ENCODE peak calls at places on chromosome 6, in six cellular contexts. A, G, B, M, D and S are unnamed samples.

GRCh38 chr6:106546322-106547052 is 82.8 kb downstream of the RTN4IP1 start:
- DNase-seq in M (no peak), D (no peak), G (no peak), A (no peak), B (no peak), S (no peak)

GRCh38 chr6:165963750-165964149 is 203.9 kb downstream of the TBXT start:
- DNase-seq in A (no peak), D (no peak), B (no peak), M (no peak), G (no peak), S (no peak)

GRCh38 chr6:134358320-134358719 is 40.4 kb upstream of the SGK1 start:
- DNase-seq in G (no peak), M (no peak), A (no peak), B (peak), D (no peak), S (no peak)

GRCh38 chr6:125564941-125565340 is 184.5 kb upstream of the HEY2 start:
- DNase-seq in G (no peak), M (no peak), B (no peak), A (no peak), D (no peak), S (no peak)

GRCh38 chr6:159908535-159908934 is 17.7 kb downstream of the MAS1 start:
- DNase-seq in B (no peak), M (no peak), A (no peak), D (no peak), G (no peak), S (no peak)

GRCh38 chr6:163226836-163227485 is 187.6 kb upstream of the QKI start:
- DNase-seq in G (no peak), M (no peak), B (no peak), A (no peak), D (no peak), S (no peak)

GRCh38 chr6:68635706-68636513 is 828 bp downstream of the ADGRB3 start:
- DNase-seq in A (peak), D (peak), B (no peak), G (no peak), M (peak), S (peak)

GRCh38 chr6:143090314-143091044 is 29.8 kb downstream of the AIG1 start:
- DNase-seq in B (no peak), G (no peak), M (no peak), A (no peak), D (no peak), S (no peak)

GRCh38 chr6:132530293-132530974 is 7.6 kb upstream of the TAAR9 start:
- DNase-seq in A (peak), B (peak), D (no peak), M (peak), G (no peak), S (peak)

GRCh38 chr6:13175759-13176158 is 152.6 kb downstream of the TBC1D7 start:
- DNase-seq in M (no peak), B (no peak), G (no peak), A (no peak), D (no peak), S (no peak)

DNA sequence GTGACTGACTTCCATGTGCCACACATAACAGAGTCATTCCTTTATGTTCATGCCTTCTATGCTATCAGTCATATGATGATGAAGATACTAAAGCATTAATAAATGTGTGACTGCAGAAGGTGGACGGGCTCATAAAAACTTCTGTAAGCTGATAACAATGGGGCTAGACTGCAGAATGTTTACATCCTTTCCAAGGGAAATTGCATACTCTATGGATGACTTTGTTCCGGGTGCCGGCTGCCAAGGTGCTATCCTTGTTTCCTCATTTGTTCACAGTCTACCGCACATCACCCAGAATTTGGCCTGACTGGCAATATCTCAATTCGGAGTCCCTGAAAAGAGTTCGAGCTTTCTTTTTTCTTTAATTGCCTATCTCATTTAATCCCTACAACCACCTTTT is 85.0 kb downstream of the HUS1B start:
- DNase-seq in A (no peak), G (no peak), D (no peak), M (no peak), B (no peak), S (no peak)
- H3K27ac ChIP-seq in A (no peak), G (no peak), D (no peak), M (no peak), B (no peak), S (no peak)

GRCh38 chr6:6798430-6798829 is 209.9 kb downstream of the LY86 start:
- DNase-seq in A (no peak), D (no peak), B (no peak), M (no peak), G (no peak), S (peak)
- H3K27ac ChIP-seq in A (no peak), D (no peak), B (no peak), M (no peak), G (no peak), S (no peak)

GRCh38 chr6:28161410-28162079 is 19.9 kb downstream of the ZKSCAN8 start:
- DNase-seq in G (peak), A (peak), B (peak), M (peak), D (peak), S (peak)
- H3K27ac ChIP-seq in G (no peak), A (no peak), B (no peak), M (no peak), D (no peak), S (no peak)

GRCh38 chr6:16402501-16402900 is 164.1 kb downstream of the GMPR start:
- DNase-seq in A (no peak), G (no peak), M (peak), B (no peak), D (no peak), S (no peak)
- H3K27ac ChIP-seq in A (no peak), G (no peak), M (no peak), B (no peak), D (no peak), S (no peak)

DNA sequence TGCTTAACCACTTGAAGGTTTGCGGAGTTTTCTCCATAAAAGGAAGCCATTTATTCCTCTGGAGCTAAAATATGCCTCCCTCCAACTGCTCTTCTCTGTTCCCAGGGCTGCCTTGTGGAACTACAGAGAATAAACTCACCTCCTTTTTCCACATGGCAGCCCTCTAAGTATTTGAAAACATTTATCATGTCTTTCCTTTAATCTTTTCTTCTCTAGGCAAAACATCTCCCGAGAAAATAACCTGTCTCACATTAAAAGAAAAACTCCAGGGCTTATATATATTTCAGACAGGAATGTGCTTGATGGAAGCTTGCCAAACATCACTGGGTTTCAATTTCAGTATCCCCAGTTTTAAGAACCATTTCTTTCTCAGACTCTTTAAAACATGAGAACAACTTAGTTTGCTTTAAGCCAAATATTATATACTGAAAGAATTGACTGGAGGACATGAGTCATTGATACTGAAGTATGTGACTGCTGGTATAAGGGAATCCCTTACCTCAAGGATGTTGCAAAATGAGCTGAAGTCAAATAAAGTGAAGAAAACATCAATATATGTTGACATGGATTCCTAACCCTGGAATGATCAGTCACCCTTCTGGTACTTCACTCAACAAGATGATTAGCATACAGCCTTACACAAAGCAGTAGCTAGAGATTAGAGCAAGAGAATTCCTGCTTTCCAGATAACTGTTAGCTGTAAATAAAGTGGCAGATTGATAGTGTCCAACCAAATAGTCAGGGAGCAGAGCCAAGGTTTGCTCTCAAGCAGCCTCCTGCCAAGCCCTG is 74.0 kb downstream of the ZBTB2 start:
- DNase-seq in B (no peak), G (no peak), D (no peak), M (no peak), A (no peak), S (no peak)
- H3K27ac ChIP-seq in B (no peak), G (no peak), D (no peak), M (no peak), A (no peak), S (no peak)

GRCh38 chr6:34600101-34600500 is 44.0 kb upstream of the SPDEF start:
- DNase-seq in A (no peak), B (no peak), D (no peak), M (peak), G (no peak), S (no peak)

GRCh38 chr6:34598725-34599124 is 42.6 kb upstream of the SPDEF start:
- DNase-seq in A (no peak), M (peak), B (no peak), G (no peak), D (no peak), S (no peak)

GRCh38 chr6:34596798-34597197 is 40.7 kb upstream of the SPDEF start:
- DNase-seq in D (no peak), M (no peak), G (no peak), B (no peak), A (no peak), S (no peak)

GRCh38 chr6:34595332-34596090 is 39.4 kb upstream of the SPDEF start:
- DNase-seq in M (no peak), B (no peak), D (no peak), G (no peak), A (no peak), S (no peak)

DNA sequence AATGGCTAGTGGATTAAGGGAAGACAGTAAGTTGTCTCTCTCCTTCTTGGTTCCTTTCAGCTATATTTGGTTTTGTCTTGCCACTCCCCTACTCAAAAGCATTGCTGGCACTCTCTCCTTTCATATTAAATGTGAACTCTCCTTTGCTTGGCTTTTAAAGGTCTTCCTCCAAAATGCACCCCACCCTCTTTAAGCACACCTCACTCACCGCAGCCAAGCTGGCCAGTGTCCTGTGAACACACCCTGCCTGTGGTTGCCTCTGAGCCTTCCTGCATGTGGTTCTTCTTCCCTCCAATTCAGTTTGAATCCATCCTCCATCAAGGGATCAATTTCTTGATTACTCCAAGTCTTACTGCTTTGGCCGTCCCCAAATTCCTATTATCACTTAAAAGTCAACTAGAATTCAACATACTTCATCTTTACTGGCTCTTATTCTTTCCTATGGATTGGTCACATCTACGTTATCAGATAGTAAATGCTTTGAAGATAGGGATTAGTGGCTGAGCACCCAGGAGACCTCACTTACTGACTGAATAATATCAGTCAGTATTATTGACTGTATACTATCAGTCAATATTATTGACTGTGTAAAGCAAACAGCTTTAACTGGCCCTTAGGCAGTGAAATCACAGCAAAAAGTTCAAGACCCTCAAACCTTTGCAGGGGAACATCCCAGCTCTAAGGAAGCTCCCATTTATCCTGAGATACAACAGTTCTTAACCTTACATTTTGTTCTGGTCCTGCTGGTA is 41.6 kb upstream of the SPDEF start:
- DNase-seq in B (no peak), G (no peak), M (no peak), D (no peak), A (no peak), S (no peak)
- H3K27ac ChIP-seq in B (no peak), G (no peak), M (peak), D (peak), A (no peak), S (no peak)